ENCODE peak calls at places on chromosomes 4 and X, in five cellular contexts. D is brain microvascular endothelial cell, E is suprapubic skin, V is fibroblast of lung, L is IMR-90. R is an unnamed sample.

GRCh38 chr4:70059149-70059548 is 8.9 kb downstream of the HTN1 start:
- DNase-seq in D (no peak), E (no peak), V (no peak), L (no peak), R (no peak)

GRCh38 chr4:100495074-100495473 is 22.7 kb downstream of the EMCN start:
- DNase-seq in D (no peak), E (no peak), V (no peak), L (no peak), R (no peak)

GRCh38 chrX:9885150-9885549 is 82.0 kb upstream of the CLDN34 start:
- DNase-seq in D (peak), E (no peak), V (peak), L (peak), R (no peak)

GRCh38 chr4:186598686-186599085 is 43.3 kb upstream of the MTNR1A start:
- DNase-seq in D (no peak), E (no peak), V (no peak), L (no peak), R (no peak)

GRCh38 chr4:105246712-105247111 is 100.0 kb downstream of the TET2 start:
- DNase-seq in D (no peak), E (no peak), V (peak), L (peak), R (no peak)

GRCh38 chr4:156109943-156110925 is 156.6 kb upstream of the CTSO start:
- DNase-seq in D (no peak), E (no peak), V (peak), L (peak), R (no peak)

GRCh38 chr4:77734928-77735327 is 84.2 kb downstream of the CNOT6L start:
- DNase-seq in D (peak), E (no peak), V (peak), L (peak), R (no peak)

GRCh38 chrX:134714633-134715110 is 56.4 kb upstream of the PLAC1 start:
- DNase-seq in D (no peak), E (no peak), V (no peak), L (no peak), R (no peak)

GRCh38 chr4:71338846-71339593 is at the start of gene SLC4A4:
- DNase-seq in D (peak), E (no peak), V (peak), L (peak), R (no peak)

GRCh38 chr4:73662709-73663546 is 42.7 kb upstream of the RASSF6 start:
- DNase-seq in D (peak), E (no peak), V (peak), L (peak), R (no peak)

GRCh38 chr4:26397086-26397485 is 76.3 kb downstream of the RBPJ start:
- DNase-seq in D (no peak), E (no peak), V (no peak), L (no peak), R (no peak)

GRCh38 chr4:173014836-173015235 is 153.8 kb upstream of the GALNT7 start:
- DNase-seq in D (no peak), E (no peak), V (no peak), L (no peak), R (no peak)

GRCh38 chrX:14801136-14801535 is 71.7 kb downstream of the FANCB start:
- DNase-seq in D (no peak), E (no peak), V (peak), L (peak), R (no peak)

GRCh38 chr4:82569076-82569475 is 7.3 kb upstream of the TMEM150C start:
- DNase-seq in D (no peak), E (no peak), V (no peak), L (no peak), R (no peak)

GRCh38 chr4:168021666-168022065 is 70.7 kb upstream of the ANXA10 start:
- DNase-seq in D (peak), E (no peak), V (peak), L (peak), R (no peak)

GRCh38 chr4:186669159-186669720 is 54.4 kb downstream of the FAT1 start:
- DNase-seq in D (peak), E (no peak), V (peak), L (peak), R (no peak)

GRCh38 chrX:133005616-133006015 is 47.2 kb upstream of the HS6ST2 start:
- DNase-seq in D (no peak), E (no peak), V (no peak), L (no peak), R (no peak)

GRCh38 chrX:110723844-110724243 is 71.8 kb downstream of the CHRDL1 start:
- DNase-seq in D (no peak), E (no peak), V (no peak), L (no peak), R (no peak)

GRCh38 chr4:98950925-98951324 is 22.0 kb upstream of the EIF4E start:
- DNase-seq in D (no peak), E (no peak), V (peak), L (no peak), R (no peak)

GRCh38 chrX:147342197-147342596 is 527.7 kb upstream of the CXorf51A start:
- DNase-seq in D (no peak), E (no peak), V (no peak), L (no peak), R (no peak)

GRCh38 chrX:136525738-136526606 is 6.0 kb upstream of the VGLL1 start:
- DNase-seq in D (peak), E (no peak), V (peak), L (peak), R (peak)

GRCh38 chrX:134676440-134676839 is 18.2 kb upstream of the PLAC1 start:
- DNase-seq in D (peak), E (no peak), V (peak), L (peak), R (no peak)

GRCh38 chr4:8547108-8547911 is 32.9 kb upstream of the GPR78 start:
- DNase-seq in D (peak), E (no peak), V (peak), L (peak), R (no peak)

GRCh38 chr4:149264093-149264733 is 551.4 kb downstream of the IQCM start:
- DNase-seq in D (peak), E (no peak), V (peak), L (peak), R (no peak)

GRCh38 chr4:52290468-52290867 is 239.4 kb downstream of the SPATA18 start:
- DNase-seq in D (no peak), E (no peak), V (no peak), L (no peak), R (no peak)

GRCh38 chr4:188214861-188215260 is 75.6 kb downstream of the TRIML1 start:
- DNase-seq in D (no peak), E (no peak), V (no peak), L (no peak), R (no peak)

GRCh38 chr4:109134921-109135320 is 167.5 kb downstream of the COL25A1 start:
- DNase-seq in D (no peak), E (no peak), V (peak), L (no peak), R (no peak)

GRCh38 chrX:83511208-83511607 is 3.1 kb downstream of the POU3F4 start:
- DNase-seq in D (no peak), E (no peak), V (peak), L (no peak), R (no peak)

GRCh38 chrX:74498924-74499323 is 77.6 kb downstream of the SLC16A2 start:
- DNase-seq in D (no peak), E (no peak), V (no peak), L (no peak), R (no peak)

GRCh38 chr4:107318078-107318477 is 282.0 kb upstream of the DKK2 start:
- DNase-seq in D (peak), E (no peak), V (peak), L (no peak), R (no peak)

GRCh38 chrX:7500386-7500785 is 342.6 kb upstream of the VCX start:
- DNase-seq in D (no peak), E (no peak), V (no peak), L (no peak), R (no peak)

GRCh38 chr4:77196866-77197265 is 39.9 kb downstream of the CCNG2 start:
- DNase-seq in D (no peak), E (no peak), V (no peak), L (no peak), R (no peak)

GRCh38 chrX:30196322-30196721 is 19.0 kb upstream of the MAGEB2 start:
- DNase-seq in D (peak), E (no peak), V (peak), L (peak), R (no peak)

GRCh38 chr4:143558823-143559756 is 45.6 kb downstream of the SMARCA5 start:
- DNase-seq in D (peak), E (no peak), V (peak), L (peak), R (no peak)

GRCh38 chrX:115399306-115399705 is 109.8 kb downstream of the LUZP4 start:
- DNase-seq in D (no peak), E (no peak), V (no peak), L (no peak), R (no peak)

GRCh38 chr4:113556382-113557134 is 205.0 kb downstream of the CAMK2D start:
- DNase-seq in D (no peak), E (no peak), V (no peak), L (no peak), R (no peak)

GRCh38 chr4:113560579-113560978 is 201.0 kb downstream of the CAMK2D start:
- DNase-seq in D (no peak), E (no peak), V (no peak), L (no peak), R (no peak)

GRCh38 chr4:113559947-113560346 is 201.6 kb downstream of the CAMK2D start:
- DNase-seq in D (no peak), E (no peak), V (no peak), L (no peak), R (no peak)

GRCh38 chr4:113553082-113553481 is 208.5 kb downstream of the CAMK2D start:
- DNase-seq in D (no peak), E (no peak), V (no peak), L (no peak), R (no peak)

GRCh38 chr4:113555868-113556267 is 205.7 kb downstream of the CAMK2D start:
- DNase-seq in D (no peak), E (no peak), V (no peak), L (no peak), R (no peak)
- H3K4me3 ChIP-seq in D (no peak), E (no peak), V (no peak), L (no peak), R (peak)

DNA sequence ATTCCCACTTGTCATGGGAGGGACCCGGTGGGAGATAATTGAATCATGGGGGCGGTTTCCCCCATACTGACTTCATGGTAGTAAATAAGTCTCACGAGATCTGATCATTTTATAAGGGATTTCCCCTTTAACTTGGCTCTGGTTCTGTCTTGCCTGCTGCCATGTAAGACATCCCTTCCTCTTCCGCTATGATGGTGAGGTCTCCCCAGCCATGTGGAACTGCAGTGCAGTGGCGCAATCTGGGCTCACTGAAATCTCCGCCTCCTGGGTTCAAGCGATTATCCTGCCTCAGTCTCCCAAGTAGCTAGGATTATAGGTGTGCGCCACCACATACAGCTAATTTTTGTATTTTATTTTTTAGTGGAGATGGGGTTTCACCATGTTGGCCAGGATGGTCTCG is 2.9 kb downstream of the HPGDS start:
- DNase-seq in D (no peak), E (no peak), V (no peak), L (no peak), R (no peak)
- H3K27ac ChIP-seq in D (no peak), E (no peak), V (no peak), L (no peak), R (no peak)

GRCh38 chr4:39932776-39933402 is 44.8 kb downstream of the PDS5A start:
- DNase-seq in D (no peak), E (no peak), V (peak), L (no peak), R (no peak)
- H3K4me3 ChIP-seq in D (no peak), E (no peak), V (no peak), L (no peak), R (peak)

DNA sequence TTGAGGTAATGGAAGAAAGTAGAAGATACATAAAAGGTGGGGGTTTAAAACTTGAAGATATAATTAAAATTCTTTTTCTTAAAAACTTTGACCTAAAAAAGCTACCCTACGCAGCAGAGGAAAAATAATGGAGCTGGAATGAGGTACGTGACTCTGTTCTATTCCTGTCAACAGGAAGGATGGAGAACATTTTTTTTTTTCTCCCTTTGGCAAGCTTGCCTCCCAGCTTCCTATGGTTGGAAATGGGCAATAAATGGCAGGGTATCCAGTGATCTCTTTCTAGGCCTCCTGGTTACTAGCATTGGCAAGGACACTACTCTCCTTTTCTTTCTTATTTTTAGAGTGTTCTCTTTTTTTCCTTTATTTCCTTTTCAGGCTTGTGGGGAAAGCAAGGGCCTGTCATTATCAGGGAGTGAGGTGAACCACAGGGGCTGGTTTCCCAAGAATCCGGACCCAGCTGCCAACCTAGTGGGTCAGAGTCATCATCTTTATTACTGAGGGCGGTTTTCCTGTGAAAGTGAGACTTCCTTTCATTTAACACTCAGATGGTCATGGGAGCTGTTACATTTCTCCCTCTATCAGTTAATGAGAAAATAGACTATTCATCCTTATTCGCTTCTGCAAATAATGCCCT is 224.6 kb downstream of the SPRY1 start:
- DNase-seq in D (no peak), E (no peak), V (peak), L (no peak), R (no peak)
- H3K27ac ChIP-seq in D (no peak), E (no peak), V (no peak), L (no peak), R (peak)

GRCh38 chr4:127618427-127618826 is 14.3 kb upstream of the INTU start:
- DNase-seq in D (no peak), E (no peak), V (no peak), L (no peak), R (no peak)

GRCh38 chr4:127624176-127624575 is 8.6 kb upstream of the INTU start:
- DNase-seq in D (no peak), E (no peak), V (no peak), L (no peak), R (no peak)

GRCh38 chr4:127623755-127624087 is 9.0 kb upstream of the INTU start:
- DNase-seq in D (peak), E (no peak), V (peak), L (peak), R (no peak)

GRCh38 chr4:127622923-127623754 is 9.6 kb upstream of the INTU start:
- DNase-seq in D (peak), E (no peak), V (peak), L (peak), R (no peak)

GRCh38 chr4:127622621-127622922 is 10.2 kb upstream of the INTU start:
- DNase-seq in D (no peak), E (no peak), V (no peak), L (no peak), R (no peak)
- H3K4me3 ChIP-seq in D (peak), E (peak), V (peak), L (peak), R (peak)

GRCh38 chrX:19825271-19825670 is 62.1 kb downstream of the SH3KBP1 start:
- DNase-seq in D (no peak), E (no peak), V (no peak), L (no peak), R (no peak)

GRCh38 chrX:19824603-19825002 is 62.8 kb downstream of the SH3KBP1 start:
- DNase-seq in D (peak), E (no peak), V (peak), L (peak), R (no peak)

GRCh38 chrX:19829817-19830216 is 57.6 kb downstream of the SH3KBP1 start:
- DNase-seq in D (no peak), E (no peak), V (no peak), L (no peak), R (no peak)

GRCh38 chrX:19823031-19823430 is 64.4 kb downstream of the SH3KBP1 start:
- DNase-seq in D (no peak), E (no peak), V (no peak), L (no peak), R (no peak)

DNA sequence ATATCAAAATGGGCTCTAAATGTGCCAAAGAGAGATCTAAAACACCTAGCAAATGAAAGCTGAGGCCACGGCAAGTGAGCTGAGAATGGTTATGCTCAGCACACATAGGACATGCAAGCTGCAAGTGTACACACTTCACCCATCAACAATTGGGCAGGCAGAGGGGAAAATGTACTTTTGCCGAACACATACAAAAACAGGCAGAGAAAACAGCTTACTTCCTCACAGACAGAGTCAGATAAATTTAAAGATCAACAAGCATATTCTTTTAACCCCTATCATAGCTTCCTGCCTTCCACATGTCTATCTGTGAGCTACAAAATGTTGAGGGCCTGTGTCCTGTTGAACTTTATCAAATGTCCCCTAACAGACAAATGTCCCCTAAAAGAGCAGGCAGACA is 60.3 kb downstream of the SH3KBP1 start:
- DNase-seq in D (no peak), E (no peak), V (no peak), L (no peak), R (no peak)
- H3K27ac ChIP-seq in D (no peak), E (no peak), V (no peak), L (no peak), R (no peak)

DNA sequence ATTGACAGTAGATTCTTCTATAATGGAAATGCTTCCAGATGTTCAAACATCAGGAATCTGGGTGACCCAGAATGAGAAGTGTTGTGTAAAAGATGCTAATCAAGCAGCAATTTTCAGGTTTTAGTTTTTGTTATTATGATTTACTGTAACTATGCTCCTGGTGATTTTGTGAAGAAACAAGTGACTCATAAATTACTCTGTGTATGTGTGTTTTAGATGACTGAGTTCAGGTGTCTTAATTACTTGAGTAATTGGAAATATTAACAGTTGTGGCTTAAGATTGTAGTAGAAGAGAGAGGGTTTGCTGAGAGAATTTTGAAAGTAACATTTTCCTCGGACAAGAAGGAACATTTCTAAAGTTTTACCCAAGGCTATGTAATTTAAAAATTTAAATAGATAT is 25.2 kb upstream of the TNIP3 start:
- DNase-seq in D (no peak), E (no peak), V (no peak), L (no peak), R (no peak)
- H3K4me3 ChIP-seq in D (no peak), E (no peak), V (no peak), L (no peak), R (no peak)

DNA sequence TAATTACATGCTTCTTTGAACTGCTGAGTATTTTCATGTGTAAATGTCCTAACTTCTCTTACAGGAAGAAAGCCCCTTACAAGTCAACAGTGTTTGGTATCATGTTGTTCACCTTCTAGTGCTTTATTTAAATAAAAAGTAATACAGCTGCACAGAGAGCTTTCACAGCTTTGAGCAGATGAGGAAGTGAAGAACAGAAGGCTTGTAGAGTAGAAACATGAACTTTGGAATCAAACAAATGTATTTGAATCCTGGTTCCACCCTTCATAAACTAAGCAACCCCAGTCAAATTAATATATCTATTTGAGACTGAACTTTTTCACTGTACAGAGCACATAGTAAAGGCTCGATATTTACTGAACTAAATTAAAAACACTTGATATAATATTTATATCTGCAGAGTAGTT is 120.5 kb downstream of the CAMK2D start:
- DNase-seq in D (no peak), E (no peak), V (no peak), L (no peak), R (no peak)
- H3K27ac ChIP-seq in D (no peak), E (no peak), V (no peak), L (no peak), R (no peak)

GRCh38 chr4:1369484-1370079 is 22.6 kb downstream of the UVSSA start:
- DNase-seq in D (no peak), E (no peak), V (no peak), L (no peak), R (no peak)
- H3K4me3 ChIP-seq in D (no peak), E (no peak), V (no peak), L (no peak), R (no peak)